ENCODE peak calls at places on chromosomes 6 and 20, in four cellular contexts. R is fibroblast of villous mesenchyme, A is GM12865, L is psoas muscle. E is an unnamed sample.
A peak's percentile ranks its signal among the peaks of the same experiment; 100 is the strongest.

GRCh38 chr6:105019285-105019684 is 62.4 kb downstream of the LIN28B start:
- DNase-seq in L (no peak), R (no peak), A (no peak), E (no peak)

GRCh38 chr6:111686249-111686997 is 80.7 kb upstream of the TRAF3IP2 start:
- DNase-seq in L (no peak), R (no peak), A (no peak), E (no peak)

GRCh38 chr6:95227301-95227700 is 350.0 kb upstream of the MANEA start:
- DNase-seq in L (no peak), R (no peak), A (no peak), E (no peak)

GRCh38 chr20:36808317-36809257 is 35.0 kb upstream of the DSN1 start:
- DNase-seq in A (peak; percentile 78), R (peak; percentile 85), L (peak; percentile 80), E (no peak)

GRCh38 chr6:108363113-108363512 is 68.3 kb downstream of the AFG1L start:
- DNase-seq in A (no peak), R (no peak), L (no peak), E (no peak)

GRCh38 chr6:109102762-109103161 is 7.5 kb downstream of the CEP57L1 start:
- DNase-seq in A (no peak), L (no peak), R (no peak), E (no peak)

GRCh38 chr20:24164360-24164759 is 175.8 kb upstream of the GGTLC1 start:
- DNase-seq in A (peak; percentile 8), R (no peak), L (no peak), E (no peak)

GRCh38 chr20:1946762-1947534 is 46.9 kb downstream of the PDYN start:
- DNase-seq in L (peak; percentile 80), R (peak; percentile 39), A (no peak), E (no peak)

GRCh38 chr20:61847420-61847748 is 218.3 kb downstream of the TAF4 start:
- DNase-seq in R (no peak), L (no peak), A (no peak), E (no peak)

GRCh38 chr6:97160280-97160679 is 122.7 kb downstream of the MMS22L start:
- DNase-seq in A (no peak), L (no peak), R (no peak), E (no peak)

GRCh38 chr20:1281279-1282057 is 15.4 kb downstream of the SNPH start:
- DNase-seq in A (no peak), R (no peak), L (no peak), E (no peak)

GRCh38 chr6:7841781-7842468 is 68.7 kb downstream of the TXNDC5 start:
- DNase-seq in A (no peak), R (peak; percentile 59), L (no peak), E (no peak)

GRCh38 chr6:87808005-87808757 is 106.1 kb upstream of the AKIRIN2 start:
- DNase-seq in L (no peak), A (peak; percentile 44), R (no peak), E (no peak)

GRCh38 chr6:21556968-21557721 is 36.4 kb upstream of the SOX4 start:
- DNase-seq in R (no peak), A (no peak), L (no peak), E (no peak)

GRCh38 chr20:48563191-48563884 is 264.5 kb downstream of the PREX1 start:
- DNase-seq in R (no peak), A (no peak), L (no peak), E (no peak)

GRCh38 chr20:35870541-35871307 is 83.6 kb downstream of the SCAND1 start:
- DNase-seq in R (peak; percentile 47), A (no peak), L (no peak), E (no peak)

GRCh38 chr6:75611702-75612375 is 10.2 kb downstream of the SENP6 start:
- DNase-seq in R (no peak), L (no peak), A (peak; percentile 63), E (no peak)

GRCh38 chr6:159469449-159469848 is 223.6 kb downstream of the SOD2 start:
- DNase-seq in R (no peak), A (no peak), L (no peak), E (no peak)

GRCh38 chr6:88238065-88238464 is 71.9 kb upstream of the CNR1 start:
- DNase-seq in L (no peak), A (peak; percentile 75), R (peak; percentile 6), E (peak; percentile 31)

GRCh38 chr20:63501818-63502670 is 3.2 kb upstream of the EEF1A2 start:
- DNase-seq in A (no peak), R (no peak), L (peak; percentile 92), E (no peak)

GRCh38 chr6:79436232-79436631 is 101.0 kb downstream of the LCA5 start:
- DNase-seq in A (no peak), L (no peak), R (peak; percentile 78), E (no peak)

GRCh38 chr20:1844723-1845523 is 50.3 kb upstream of the SIRPA start:
- DNase-seq in A (peak; percentile 86), L (peak; percentile 66), R (peak; percentile 95), E (peak; percentile 64)

GRCh38 chr20:24609757-24610156 is 140.3 kb downstream of the SYNDIG1 start:
- DNase-seq in A (no peak), R (no peak), L (no peak), E (no peak)

GRCh38 chr6:17130786-17131185 is 28.9 kb downstream of the STMND1 start:
- DNase-seq in A (no peak), R (no peak), L (no peak), E (no peak)

GRCh38 chr6:13045676-13046075 is 282.7 kb downstream of the TBC1D7 start:
- DNase-seq in L (no peak), A (no peak), R (no peak), E (no peak)

DNA sequence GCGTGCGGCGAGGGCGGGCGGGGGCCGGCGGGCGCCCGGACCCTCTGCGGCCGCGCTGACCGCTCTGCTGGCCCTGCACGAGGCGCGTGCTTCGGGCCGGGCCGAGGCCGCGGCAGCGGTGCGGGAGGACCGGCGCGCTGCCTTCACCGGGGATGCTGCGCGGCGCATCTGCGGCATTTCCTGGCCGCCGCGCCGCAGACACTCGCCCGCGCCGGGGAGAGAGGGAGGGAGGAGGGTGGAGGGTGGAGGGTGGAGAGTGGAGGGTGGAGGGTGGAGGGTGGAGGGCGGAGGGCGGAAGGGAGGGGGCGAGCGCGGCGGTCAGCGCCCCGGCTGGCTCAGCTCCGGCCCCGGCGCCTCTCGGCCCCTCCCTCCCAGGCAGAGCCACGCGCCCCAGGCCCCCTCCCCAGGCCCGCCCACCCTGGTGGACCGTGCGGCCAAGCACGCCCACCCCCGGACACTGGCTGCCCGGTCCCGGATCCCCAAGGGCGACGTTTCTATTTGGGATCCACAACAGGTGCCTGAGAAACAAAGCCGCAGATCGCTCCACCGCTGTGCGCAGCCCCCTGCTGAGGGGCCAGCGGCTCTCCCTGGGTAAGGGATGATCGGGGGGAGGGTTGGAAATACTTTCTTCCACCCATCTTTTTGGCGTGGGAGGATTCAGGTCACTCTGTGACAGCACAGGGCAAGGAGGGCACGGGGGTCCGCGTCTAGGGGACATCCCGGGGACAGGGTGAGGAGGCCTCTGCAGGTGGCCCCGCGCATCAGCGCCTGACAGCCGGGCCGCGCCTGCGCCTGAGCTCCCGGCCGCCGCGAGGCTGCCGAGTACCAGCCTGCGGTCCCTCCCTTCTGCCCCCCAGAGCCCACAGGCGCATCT is 111.2 kb upstream of the BEND6 start:
- DNase-seq in R (peak; percentile 79), A (peak; percentile 96), L (peak; percentile 92), E (peak; percentile 73)
- TF ChIP-seq CTCF in R (peak; percentile 65), A (peak; percentile 70), L (peak; percentile 59), E (peak; percentile 70)

GRCh38 chr6:10149603-10150002 is 265.3 kb downstream of the TFAP2A start:
- DNase-seq in L (no peak), R (no peak), A (no peak), E (no peak)

GRCh38 chr6:10151144-10151915 is 263.5 kb downstream of the TFAP2A start:
- DNase-seq in R (no peak), L (no peak), A (no peak), E (no peak)

GRCh38 chr6:10141756-10142443 is 273.0 kb downstream of the TFAP2A start:
- DNase-seq in R (no peak), L (no peak), A (no peak), E (no peak)

GRCh38 chr6:10144772-10145171 is 270.1 kb downstream of the TFAP2A start:
- DNase-seq in L (no peak), R (no peak), A (no peak), E (no peak)

GRCh38 chr6:10146723-10147451 is 268.0 kb downstream of the TFAP2A start:
- DNase-seq in L (no peak), A (peak; percentile 76), R (peak; percentile 4), E (peak; percentile 36)
- H3K4me3 ChIP-seq in L (peak overlapping the region; percentile 57), A (peak overlapping the region; percentile 60), R (peak overlapping the region; percentile 27), E (peak overlapping the region; percentile 32)

GRCh38 chr6:32971581-32972352 is 3.4 kb downstream of the BRD2 start:
- DNase-seq in L (peak; percentile 100), R (peak; percentile 100), A (peak; percentile 100), E (peak; percentile 99)
- TF ChIP-seq CTCF in L (no peak), R (no peak), A (no peak), E (no peak)

DNA sequence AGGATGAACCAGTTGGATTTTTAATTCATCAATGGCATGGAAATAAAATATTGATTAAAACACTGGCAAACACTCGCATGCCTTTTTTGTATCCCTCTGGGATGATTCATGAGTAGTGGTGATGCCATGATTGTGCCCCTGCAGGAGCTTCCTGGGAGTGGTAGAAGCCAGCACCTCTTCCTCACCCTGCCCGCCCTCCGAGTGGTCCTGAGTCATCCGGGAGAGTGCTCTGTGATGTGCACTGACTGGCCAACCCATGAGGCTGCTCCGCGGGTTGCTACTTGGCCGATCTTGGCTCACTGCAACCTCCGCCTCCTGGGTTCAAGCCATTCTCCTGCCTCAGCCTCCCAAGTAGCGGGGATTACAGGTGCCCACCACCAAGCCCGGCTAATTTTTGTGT is 27.4 kb downstream of the GJA10 start:
- DNase-seq in L (no peak), A (no peak), R (no peak), E (no peak)
- H3K4me3 ChIP-seq in L (no peak overlapping the region), A (no peak overlapping the region), R (no peak overlapping the region), E (no peak overlapping the region)

GRCh38 chr6:117266267-117266797 is 974 bp downstream of the VGLL2 start:
- DNase-seq in L (no peak), R (no peak), A (no peak), E (no peak)

GRCh38 chr6:117264487-117265424 is 602 bp upstream of the VGLL2 start:
- DNase-seq in R (no peak), A (peak; percentile 44), L (no peak), E (no peak)

GRCh38 chr6:117266948-117267347 is 1.6 kb downstream of the VGLL2 start:
- DNase-seq in R (no peak), A (no peak), L (no peak), E (no peak)

GRCh38 chr6:117263353-117263927 is 1.9 kb upstream of the VGLL2 start:
- DNase-seq in A (no peak), L (no peak), R (no peak), E (no peak)

GRCh38 chr6:117265425-117266266 is at the start of gene VGLL2:
- DNase-seq in L (peak; percentile 94), A (no peak), R (peak; percentile 3), E (no peak)
- TF ChIP-seq CTCF in L (peak; percentile 41), A (no peak), R (no peak), E (no peak)

DNA sequence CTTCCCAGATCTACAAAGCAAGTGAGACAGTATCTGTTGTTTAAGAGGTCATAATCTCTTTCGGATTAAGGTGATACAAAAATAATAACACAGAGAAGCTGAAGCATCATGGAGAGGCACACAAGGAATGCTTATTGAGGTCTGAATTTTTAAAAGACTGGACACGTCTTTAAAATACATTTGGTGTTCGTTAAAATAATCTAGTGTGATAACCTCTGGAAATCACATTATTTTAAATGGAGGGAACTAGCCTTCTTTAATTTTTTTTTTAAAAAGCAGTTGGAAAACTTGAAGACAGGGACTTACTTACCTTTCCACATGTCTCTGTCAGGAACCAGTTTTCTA is 1.9 kb upstream of the LRRC1 start:
- DNase-seq in L (no peak), R (no peak), A (no peak), E (no peak)
- H3K4me3 ChIP-seq in L (peak overlapping the region; percentile 79), R (peak overlapping the region; percentile 84), A (no peak overlapping the region), E (no peak overlapping the region)

E was measured in GM12864.